ENCODE peak calls at places on chromosome 13, in five cellular contexts. One of them, this sample, is unnamed.

GRCh38 chr13:99004931-99005330 is 27.1 kb upstream of the DOCK9 start:
- DNase-seq in AG10803: no peak
- DNase-seq in ACHN: no peak
- DNase-seq in HCT116: no peak
- DNase-seq in T-helper 1 cell: no peak
- DNase-seq in this sample: no peak

GRCh38 chr13:111203742-111204386 is 88.8 kb downstream of the ARHGEF7 start:
- DNase-seq in T-helper 1 cell: no peak
- DNase-seq in AG10803: no peak
- DNase-seq in HCT116: no peak
- DNase-seq in ACHN: no peak
- DNase-seq in this sample: no peak

GRCh38 chr13:110657196-110657595 is 41.9 kb downstream of the NAXD start:
- DNase-seq in ACHN: no peak
- DNase-seq in T-helper 1 cell: no peak
- DNase-seq in AG10803: no peak
- DNase-seq in HCT116: no peak
- DNase-seq in this sample: no peak

GRCh38 chr13:112366907-112367646 is 9.1 kb upstream of the SPACA7 start:
- DNase-seq in T-helper 1 cell: no peak
- DNase-seq in HCT116: no peak
- DNase-seq in AG10803: no peak
- DNase-seq in ACHN: no peak
- DNase-seq in this sample: no peak

GRCh38 chr13:23871616-23872220 is 17.5 kb downstream of the MIPEP start:
- DNase-seq in ACHN: peak
- DNase-seq in HCT116: no peak
- DNase-seq in AG10803: peak
- DNase-seq in T-helper 1 cell: no peak
- DNase-seq in this sample: peak

GRCh38 chr13:37446503-37446902 is 152.1 kb downstream of the POSTN start:
- DNase-seq in ACHN: no peak
- DNase-seq in HCT116: no peak
- DNase-seq in AG10803: peak
- DNase-seq in T-helper 1 cell: no peak
- DNase-seq in this sample: no peak

GRCh38 chr13:51635137-51635878 is 51.0 kb downstream of the WDFY2 start:
- DNase-seq in ACHN: no peak
- DNase-seq in AG10803: no peak
- DNase-seq in HCT116: no peak
- DNase-seq in T-helper 1 cell: no peak
- DNase-seq in this sample: no peak

GRCh38 chr13:110131424-110131823 is 175.5 kb downstream of the COL4A1 start:
- DNase-seq in HCT116: no peak
- DNase-seq in ACHN: no peak
- DNase-seq in T-helper 1 cell: no peak
- DNase-seq in AG10803: no peak
- DNase-seq in this sample: no peak

GRCh38 chr13:107210216-107211010 is 642.5 kb upstream of the ARGLU1 start:
- DNase-seq in HCT116: no peak
- DNase-seq in ACHN: no peak
- DNase-seq in AG10803: peak
- DNase-seq in T-helper 1 cell: no peak
- DNase-seq in this sample: no peak

This sample was measured in kidney glomerular epithelial cell.